ENCODE peak calls at places on chromosomes 6 and 20, in ten cellular contexts. One of them, this sample, is unnamed. For H4K20me1, the result is how much of the 10 kb centered on the place peaks cover.

GRCh38 chr6:166333172-166333995 is 9.0 kb downstream of the SFT2D1 start:
- DNase-seq in MM.1S: peak
- DNase-seq in K562: no peak
- DNase-seq in endothelial cell of umbilical vein: no peak
- DNase-seq in Karpas-422: no peak
- DNase-seq in HepG2: no peak
- DNase-seq in fibroblast of lung: no peak
- DNase-seq in IMR-90: no peak
- DNase-seq in mammary epithelial cell: no peak
- DNase-seq in hepatocyte: no peak
- DNase-seq in this sample: no peak

GRCh38 chr6:72716916-72717315 is 95.1 kb downstream of the KCNQ5 start:
- DNase-seq in MM.1S: no peak
- DNase-seq in K562: no peak
- DNase-seq in endothelial cell of umbilical vein: no peak
- DNase-seq in Karpas-422: no peak
- DNase-seq in HepG2: no peak
- DNase-seq in fibroblast of lung: no peak
- DNase-seq in IMR-90: no peak
- DNase-seq in mammary epithelial cell: no peak
- DNase-seq in hepatocyte: no peak
- DNase-seq in this sample: no peak

GRCh38 chr6:53043626-53044025 is 21.6 kb upstream of the FBXO9 start:
- DNase-seq in MM.1S: no peak
- DNase-seq in K562: no peak
- DNase-seq in endothelial cell of umbilical vein: no peak
- DNase-seq in Karpas-422: no peak
- DNase-seq in HepG2: no peak
- DNase-seq in fibroblast of lung: peak
- DNase-seq in IMR-90: peak
- DNase-seq in mammary epithelial cell: no peak
- DNase-seq in hepatocyte: no peak
- DNase-seq in this sample: peak

GRCh38 chr6:27825025-27825823 is 87.0 kb downstream of the OR2B2 start:
- DNase-seq in MM.1S: peak
- DNase-seq in K562: no peak
- DNase-seq in endothelial cell of umbilical vein: peak
- DNase-seq in Karpas-422: peak
- DNase-seq in HepG2: no peak
- DNase-seq in fibroblast of lung: no peak
- DNase-seq in IMR-90: no peak
- DNase-seq in mammary epithelial cell: peak
- DNase-seq in hepatocyte: no peak
- DNase-seq in this sample: no peak

GRCh38 chr6:118869894-118870665 is 23.9 kb upstream of the ASF1A start:
- DNase-seq in MM.1S: no peak
- DNase-seq in K562: no peak
- DNase-seq in endothelial cell of umbilical vein: peak
- DNase-seq in Karpas-422: no peak
- DNase-seq in HepG2: peak
- DNase-seq in fibroblast of lung: peak
- DNase-seq in IMR-90: no peak
- DNase-seq in mammary epithelial cell: no peak
- DNase-seq in hepatocyte: no peak
- DNase-seq in this sample: peak

GRCh38 chr6:47308674-47309325 is 905 bp downstream of the TNFRSF21 start:
- DNase-seq in MM.1S: no peak
- DNase-seq in K562: peak
- DNase-seq in endothelial cell of umbilical vein: peak
- DNase-seq in Karpas-422: no peak
- DNase-seq in HepG2: no peak
- DNase-seq in fibroblast of lung: peak
- DNase-seq in IMR-90: peak
- DNase-seq in mammary epithelial cell: peak
- DNase-seq in hepatocyte: peak
- DNase-seq in this sample: peak

GRCh38 chr6:97215157-97215769 is 67.8 kb downstream of the MMS22L start:
- DNase-seq in MM.1S: no peak
- DNase-seq in K562: peak
- DNase-seq in endothelial cell of umbilical vein: peak
- DNase-seq in Karpas-422: peak
- DNase-seq in HepG2: peak
- DNase-seq in fibroblast of lung: peak
- DNase-seq in IMR-90: peak
- DNase-seq in mammary epithelial cell: peak
- DNase-seq in hepatocyte: peak
- DNase-seq in this sample: peak

GRCh38 chr6:111739257-111739696 is 133.6 kb upstream of the TRAF3IP2 start:
- DNase-seq in MM.1S: no peak
- DNase-seq in K562: no peak
- DNase-seq in endothelial cell of umbilical vein: no peak
- DNase-seq in Karpas-422: peak
- DNase-seq in HepG2: no peak
- DNase-seq in fibroblast of lung: no peak
- DNase-seq in IMR-90: no peak
- DNase-seq in mammary epithelial cell: no peak
- DNase-seq in hepatocyte: no peak
- DNase-seq in this sample: no peak

GRCh38 chr6:32622545-32623401 is 14.4 kb upstream of the HLA-DQA1 start:
- DNase-seq in MM.1S: peak
- DNase-seq in K562: no peak
- DNase-seq in endothelial cell of umbilical vein: no peak
- DNase-seq in Karpas-422: peak
- DNase-seq in HepG2: peak
- DNase-seq in fibroblast of lung: peak
- DNase-seq in IMR-90: peak
- DNase-seq in mammary epithelial cell: peak
- DNase-seq in hepatocyte: peak
- DNase-seq in this sample: peak

GRCh38 chr6:11618533-11618932 is 81.0 kb downstream of the TMEM170B start:
- DNase-seq in MM.1S: no peak
- DNase-seq in K562: no peak
- DNase-seq in endothelial cell of umbilical vein: peak
- DNase-seq in Karpas-422: peak
- DNase-seq in HepG2: no peak
- DNase-seq in fibroblast of lung: peak
- DNase-seq in IMR-90: peak
- DNase-seq in mammary epithelial cell: no peak
- DNase-seq in hepatocyte: no peak
- DNase-seq in this sample: no peak

GRCh38 chr20:57930328-57930727 is 220.5 kb upstream of the PMEPA1 start:
- DNase-seq in MM.1S: no peak
- DNase-seq in K562: no peak
- DNase-seq in endothelial cell of umbilical vein: no peak
- DNase-seq in Karpas-422: no peak
- DNase-seq in HepG2: no peak
- DNase-seq in fibroblast of lung: no peak
- DNase-seq in IMR-90: no peak
- DNase-seq in mammary epithelial cell: no peak
- DNase-seq in hepatocyte: no peak
- DNase-seq in this sample: no peak

GRCh38 chr20:23245553-23246128 is 105.0 kb upstream of the NXT1 start:
- DNase-seq in MM.1S: no peak
- DNase-seq in K562: peak
- DNase-seq in endothelial cell of umbilical vein: peak
- DNase-seq in Karpas-422: peak
- DNase-seq in HepG2: peak
- DNase-seq in fibroblast of lung: peak
- DNase-seq in IMR-90: peak
- DNase-seq in mammary epithelial cell: peak
- DNase-seq in hepatocyte: peak
- DNase-seq in this sample: no peak

GRCh38 chr6:148509789-148510581 is 167.3 kb downstream of the SASH1 start:
- DNase-seq in MM.1S: peak
- DNase-seq in K562: no peak
- DNase-seq in endothelial cell of umbilical vein: peak
- DNase-seq in Karpas-422: peak
- DNase-seq in HepG2: no peak
- DNase-seq in fibroblast of lung: peak
- DNase-seq in IMR-90: peak
- DNase-seq in mammary epithelial cell: peak
- DNase-seq in hepatocyte: peak
- DNase-seq in this sample: peak

GRCh38 chr6:78947962-78948361 is 80.6 kb downstream of the IRAK1BP1 start:
- DNase-seq in MM.1S: no peak
- DNase-seq in K562: no peak
- DNase-seq in endothelial cell of umbilical vein: peak
- DNase-seq in Karpas-422: no peak
- DNase-seq in HepG2: no peak
- DNase-seq in fibroblast of lung: peak
- DNase-seq in IMR-90: peak
- DNase-seq in mammary epithelial cell: no peak
- DNase-seq in hepatocyte: no peak
- DNase-seq in this sample: peak

GRCh38 chr6:29723666-29724588 is 693 bp downstream of the HLA-F start:
- DNase-seq in MM.1S: peak
- DNase-seq in K562: peak
- DNase-seq in endothelial cell of umbilical vein: peak
- DNase-seq in Karpas-422: no peak
- DNase-seq in HepG2: no peak
- DNase-seq in fibroblast of lung: no peak
- DNase-seq in IMR-90: no peak
- DNase-seq in mammary epithelial cell: no peak
- DNase-seq in hepatocyte: peak
- DNase-seq in this sample: no peak

GRCh38 chr6:147033267-147033666 is 170.9 kb upstream of the STXBP5 start:
- DNase-seq in MM.1S: no peak
- DNase-seq in K562: no peak
- DNase-seq in endothelial cell of umbilical vein: no peak
- DNase-seq in Karpas-422: no peak
- DNase-seq in HepG2: no peak
- DNase-seq in fibroblast of lung: no peak
- DNase-seq in IMR-90: no peak
- DNase-seq in mammary epithelial cell: no peak
- DNase-seq in hepatocyte: no peak
- DNase-seq in this sample: no peak

GRCh38 chr6:158259136-158259535 is 53.1 kb upstream of the TULP4 start:
- DNase-seq in MM.1S: no peak
- DNase-seq in K562: no peak
- DNase-seq in endothelial cell of umbilical vein: no peak
- DNase-seq in Karpas-422: peak
- DNase-seq in HepG2: no peak
- DNase-seq in fibroblast of lung: no peak
- DNase-seq in IMR-90: no peak
- DNase-seq in mammary epithelial cell: no peak
- DNase-seq in hepatocyte: no peak
- DNase-seq in this sample: no peak
- H4K20me1 ChIP-seq in MM.1S: under half
- H4K20me1 ChIP-seq in K562: under half
- H4K20me1 ChIP-seq in endothelial cell of umbilical vein: under half
- H4K20me1 ChIP-seq in Karpas-422: under half
- H4K20me1 ChIP-seq in HepG2: under half
- H4K20me1 ChIP-seq in fibroblast of lung: under half
- H4K20me1 ChIP-seq in IMR-90: under half
- H4K20me1 ChIP-seq in mammary epithelial cell: under half
- H4K20me1 ChIP-seq in hepatocyte: under half
- H4K20me1 ChIP-seq in this sample: half or more

DNA sequence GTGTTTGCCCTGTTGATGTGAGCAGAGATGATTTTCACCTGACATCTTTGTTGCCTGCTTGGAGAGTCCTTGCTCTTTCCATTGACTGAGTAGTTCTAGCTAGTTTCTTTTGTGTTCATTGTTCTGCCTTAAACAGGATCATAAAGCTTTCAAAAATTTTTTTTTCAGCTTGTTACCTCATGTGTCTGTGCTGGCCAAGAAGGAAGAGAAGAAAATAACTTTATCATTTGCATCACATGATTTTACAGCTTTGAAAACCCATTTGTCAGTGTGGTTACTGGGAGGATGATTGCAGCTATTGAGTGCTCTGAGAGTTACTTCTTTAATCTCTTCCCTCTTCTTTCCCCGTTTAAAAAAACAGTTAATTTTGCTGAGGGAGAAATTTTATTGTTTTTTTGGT is 16.0 kb downstream of the FOXO3 start:
- DNase-seq in MM.1S: peak
- DNase-seq in K562: no peak
- DNase-seq in endothelial cell of umbilical vein: no peak
- DNase-seq in Karpas-422: no peak
- DNase-seq in HepG2: no peak
- DNase-seq in fibroblast of lung: no peak
- DNase-seq in IMR-90: no peak
- DNase-seq in mammary epithelial cell: no peak
- DNase-seq in hepatocyte: no peak
- DNase-seq in this sample: no peak
- H4K20me1 ChIP-seq in MM.1S: under half
- H4K20me1 ChIP-seq in K562: under half
- H4K20me1 ChIP-seq in endothelial cell of umbilical vein: under half
- H4K20me1 ChIP-seq in Karpas-422: under half
- H4K20me1 ChIP-seq in HepG2: half or more
- H4K20me1 ChIP-seq in fibroblast of lung: under half
- H4K20me1 ChIP-seq in IMR-90: half or more
- H4K20me1 ChIP-seq in mammary epithelial cell: under half
- H4K20me1 ChIP-seq in hepatocyte: half or more
- H4K20me1 ChIP-seq in this sample: half or more

GRCh38 chr6:37923514-37923913 is 104.0 kb downstream of the ZFAND3 start:
- DNase-seq in MM.1S: no peak
- DNase-seq in K562: no peak
- DNase-seq in endothelial cell of umbilical vein: no peak
- DNase-seq in Karpas-422: no peak
- DNase-seq in HepG2: no peak
- DNase-seq in fibroblast of lung: no peak
- DNase-seq in IMR-90: no peak
- DNase-seq in mammary epithelial cell: no peak
- DNase-seq in hepatocyte: no peak
- DNase-seq in this sample: no peak
- H4K20me1 ChIP-seq in MM.1S: under half
- H4K20me1 ChIP-seq in K562: under half
- H4K20me1 ChIP-seq in endothelial cell of umbilical vein: under half
- H4K20me1 ChIP-seq in Karpas-422: half or more
- H4K20me1 ChIP-seq in HepG2: under half
- H4K20me1 ChIP-seq in fibroblast of lung: under half
- H4K20me1 ChIP-seq in IMR-90: half or more
- H4K20me1 ChIP-seq in mammary epithelial cell: under half
- H4K20me1 ChIP-seq in hepatocyte: half or more
- H4K20me1 ChIP-seq in this sample: half or more

GRCh38 chr6:114543696-114544095 is 200.9 kb upstream of the HS3ST5 start:
- DNase-seq in MM.1S: no peak
- DNase-seq in K562: no peak
- DNase-seq in endothelial cell of umbilical vein: no peak
- DNase-seq in Karpas-422: no peak
- DNase-seq in HepG2: no peak
- DNase-seq in fibroblast of lung: no peak
- DNase-seq in IMR-90: no peak
- DNase-seq in mammary epithelial cell: no peak
- DNase-seq in hepatocyte: no peak
- DNase-seq in this sample: no peak

GRCh38 chr6:114537977-114538376 is 195.2 kb upstream of the HS3ST5 start:
- DNase-seq in MM.1S: no peak
- DNase-seq in K562: no peak
- DNase-seq in endothelial cell of umbilical vein: no peak
- DNase-seq in Karpas-422: no peak
- DNase-seq in HepG2: no peak
- DNase-seq in fibroblast of lung: no peak
- DNase-seq in IMR-90: no peak
- DNase-seq in mammary epithelial cell: no peak
- DNase-seq in hepatocyte: no peak
- DNase-seq in this sample: no peak

DNA sequence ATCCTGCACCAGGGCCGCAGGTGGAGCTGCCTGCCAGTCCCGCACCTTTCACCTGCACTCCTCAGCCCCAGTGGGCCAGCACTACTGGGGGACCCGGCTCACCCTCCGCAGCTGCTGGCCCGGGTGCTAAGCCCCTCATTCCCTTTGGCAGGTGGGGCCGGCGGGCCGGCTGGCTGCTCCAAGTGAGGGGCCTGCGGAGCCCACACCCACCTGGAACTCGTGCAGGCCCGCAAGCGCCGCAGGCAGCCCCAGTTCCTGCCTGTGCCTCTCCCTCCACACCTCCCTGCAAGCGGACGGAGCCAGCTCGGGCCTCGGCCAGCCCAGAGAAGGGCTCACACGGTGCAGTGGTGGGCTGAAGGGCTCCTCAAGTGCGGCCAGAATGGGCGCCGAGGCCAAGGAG is 199.0 kb upstream of the HS3ST5 start:
- DNase-seq in MM.1S: no peak
- DNase-seq in K562: no peak
- DNase-seq in endothelial cell of umbilical vein: no peak
- DNase-seq in Karpas-422: no peak
- DNase-seq in HepG2: no peak
- DNase-seq in fibroblast of lung: no peak
- DNase-seq in IMR-90: no peak
- DNase-seq in mammary epithelial cell: no peak
- DNase-seq in hepatocyte: no peak
- DNase-seq in this sample: no peak
- H4K20me1 ChIP-seq in MM.1S: under half
- H4K20me1 ChIP-seq in K562: under half
- H4K20me1 ChIP-seq in endothelial cell of umbilical vein: under half
- H4K20me1 ChIP-seq in Karpas-422: under half
- H4K20me1 ChIP-seq in HepG2: under half
- H4K20me1 ChIP-seq in fibroblast of lung: under half
- H4K20me1 ChIP-seq in IMR-90: under half
- H4K20me1 ChIP-seq in mammary epithelial cell: under half
- H4K20me1 ChIP-seq in hepatocyte: under half
- H4K20me1 ChIP-seq in this sample: under half

This sample was measured in astrocyte.